ENCODE peak calls at places on chromosome 21, in nine cellular contexts. R is A549; E is CD8-positive, alpha-beta memory T cell; D is H7; U is activated CD8-positive, alpha-beta memory T cell treated with anti-CD3 and anti-CD28 coated beads for 4 hours; T is aorta; V is activated T-helper 1 cell treated with anti-CD3 and anti-CD28 coated beads, Interleukin-2, amount 50 U/mL, for 16 hours; H is esophagus squamous epithelium; Z is iris pigment epithelial cell. N is an unnamed sample.

GRCh38 chr21:35801388-35801787 is 258.9 kb downstream of the SETD4 start:
- DNase-seq in E (no peak), U (no peak), Z (no peak), V (no peak), D (no peak), T (no peak), R (no peak), H (no peak), N (no peak)

GRCh38 chr21:36041910-36042309 is 18.4 kb downstream of the SETD4 start:
- DNase-seq in R (no peak), D (no peak), E (no peak), V (no peak), T (no peak), H (no peak), Z (no peak), U (no peak), N (no peak)

GRCh38 chr21:43262427-43262826 is 93.6 kb downstream of the CRYAA start:
- DNase-seq in V (no peak), R (no peak), E (no peak), Z (peak), D (no peak), H (no peak), T (peak), U (no peak), N (peak)

GRCh38 chr21:35732788-35733187 is 327.5 kb downstream of the SETD4 start:
- DNase-seq in E (no peak), V (no peak), Z (no peak), D (no peak), U (no peak), T (no peak), R (no peak), H (no peak), N (no peak)

GRCh38 chr21:44687671-44688070 is 5.7 kb upstream of the KRTAP12-1 start:
- DNase-seq in R (no peak), U (no peak), D (no peak), E (no peak), Z (no peak), V (no peak), H (no peak), T (no peak), N (no peak)

GRCh38 chr21:17466166-17466565 is 46.7 kb upstream of the CXADR start:
- DNase-seq in E (no peak), V (no peak), H (no peak), D (no peak), T (no peak), U (no peak), R (no peak), Z (peak), N (no peak)

GRCh38 chr21:31254131-31254530 is 89.9 kb downstream of the TIAM1 start:
- DNase-seq in U (no peak), H (no peak), R (no peak), Z (no peak), T (no peak), D (no peak), E (no peak), V (no peak), N (no peak)

GRCh38 chr21:41433566-41433965 is 7.5 kb downstream of the MX1 start:
- DNase-seq in E (no peak), Z (no peak), R (no peak), D (no peak), T (no peak), H (no peak), U (no peak), V (no peak), N (no peak)

GRCh38 chr21:29627905-29628304 is 311.9 kb downstream of the GRIK1 start:
- DNase-seq in H (no peak), V (no peak), T (no peak), E (no peak), R (no peak), Z (no peak), D (no peak), U (no peak), N (no peak)

GRCh38 chr21:29680273-29680672 is 259.5 kb downstream of the GRIK1 start:
- DNase-seq in T (no peak), Z (no peak), V (no peak), R (no peak), E (no peak), H (no peak), U (no peak), D (no peak), N (no peak)

GRCh38 chr21:31658053-31658452 is 1.4 kb upstream of the SOD1 start:
- DNase-seq in H (no peak), V (no peak), R (no peak), U (no peak), D (no peak), E (no peak), Z (no peak), T (no peak), N (no peak)

GRCh38 chr21:30382201-30382600 is 10.1 kb upstream of the KRTAP13-2 start:
- DNase-seq in T (no peak), Z (no peak), E (no peak), V (no peak), D (no peak), R (no peak), U (no peak), H (no peak), N (no peak)

GRCh38 chr21:33856893-33857527 is 58.6 kb downstream of the ATP5PO start:
- DNase-seq in T (no peak), Z (no peak), U (no peak), R (no peak), E (no peak), H (no peak), V (no peak), D (no peak), N (no peak)

GRCh38 chr21:16640297-16641027 is 872.4 kb upstream of the CXADR start:
- DNase-seq in H (no peak), E (no peak), U (no peak), V (no peak), Z (no peak), R (no peak), D (no peak), T (no peak), N (no peak)

GRCh38 chr21:42233067-42233981 is 14.4 kb downstream of the ABCG1 start:
- DNase-seq in U (peak), V (peak), H (no peak), T (peak), Z (peak), D (peak), E (peak), R (no peak), N (peak)

GRCh38 chr21:25979845-25980433 is 190.6 kb downstream of the APP start:
- DNase-seq in T (no peak), V (no peak), E (no peak), D (no peak), H (no peak), U (no peak), R (no peak), Z (no peak), N (no peak)

GRCh38 chr21:36207577-36208320 is 51.1 kb downstream of the DOP1B start:
- DNase-seq in U (no peak), T (no peak), D (no peak), Z (peak), H (no peak), V (no peak), R (no peak), E (no peak), N (no peak)

GRCh38 chr21:27570306-27570868 is 603.5 kb upstream of the ADAMTS5 start:
- DNase-seq in V (no peak), R (no peak), D (no peak), U (no peak), Z (peak), H (no peak), E (no peak), T (peak), N (no peak)

GRCh38 chr21:32257952-32258785 is 20.7 kb downstream of the MIS18A start:
- DNase-seq in V (peak), R (peak), U (no peak), E (no peak), D (peak), T (peak), Z (peak), H (no peak), N (peak)

GRCh38 chr21:37043818-37044217 is 29.1 kb downstream of the PIGP start:
- DNase-seq in D (no peak), U (no peak), H (no peak), V (no peak), R (no peak), Z (no peak), T (no peak), E (no peak), N (no peak)

GRCh38 chr21:41610042-41610839 is 102.3 kb upstream of the TMPRSS2 start:
- DNase-seq in R (peak), D (peak), E (no peak), H (no peak), V (no peak), T (peak), Z (peak), U (no peak), N (peak)

GRCh38 chr21:46096596-46096981 is 1.3 kb upstream of the COL6A2 start:
- DNase-seq in V (no peak), Z (no peak), E (no peak), D (peak), H (no peak), R (no peak), T (no peak), U (no peak), N (no peak)

GRCh38 chr21:16186742-16187141 is 457.0 kb downstream of the USP25 start:
- DNase-seq in R (no peak), V (no peak), T (no peak), Z (peak), D (no peak), E (no peak), U (no peak), H (no peak), N (no peak)

GRCh38 chr21:26041441-26042180 is 129.0 kb downstream of the APP start:
- DNase-seq in R (no peak), U (no peak), H (no peak), E (no peak), T (no peak), D (no peak), V (no peak), Z (peak), N (no peak)

GRCh38 chr21:35475768-35476167 is 426.7 kb upstream of the RUNX1 start:
- DNase-seq in D (no peak), R (no peak), E (no peak), V (no peak), H (no peak), T (no peak), Z (peak), U (no peak), N (peak)

GRCh38 chr21:34306246-34306645 is 57.6 kb upstream of the KCNE2 start:
- DNase-seq in V (no peak), E (no peak), D (no peak), T (no peak), H (no peak), Z (no peak), U (no peak), R (no peak), N (no peak)

GRCh38 chr21:44413566-44414290 is 41.6 kb upstream of the LRRC3 start:
- DNase-seq in D (no peak), T (peak), V (no peak), E (no peak), Z (no peak), U (no peak), H (no peak), R (no peak), N (no peak)

GRCh38 chr21:44337941-44338895 is 972 bp downstream of the CFAP410 start:
- DNase-seq in E (peak), D (peak), U (no peak), T (peak), Z (peak), H (no peak), R (peak), V (peak), N (peak)

GRCh38 chr21:44049606-44050005 is 37.5 kb downstream of the TRAPPC10 start:
- DNase-seq in Z (no peak), U (no peak), T (peak), E (no peak), H (no peak), D (no peak), R (no peak), V (no peak), N (no peak)

GRCh38 chr21:45147473-45148315 is 73.3 kb downstream of the ADARB1 start:
- DNase-seq in H (no peak), R (no peak), T (peak), U (no peak), Z (no peak), E (no peak), V (no peak), D (no peak), N (no peak)

GRCh38 chr21:42231761-42232160 is 12.8 kb downstream of the ABCG1 start:
- DNase-seq in V (no peak), D (no peak), H (no peak), E (no peak), Z (no peak), U (no peak), T (no peak), R (no peak), N (no peak)

GRCh38 chr21:37800496-37801061 is 115.7 kb downstream of the KCNJ6 start:
- DNase-seq in R (no peak), U (no peak), D (no peak), T (no peak), H (no peak), Z (no peak), E (no peak), V (no peak), N (no peak)